ENCODE peak calls at places on chromosomes 6 and 20, in five cellular contexts. Z is sigmoid colon; U is stomach; Q is CD8-positive, alpha-beta T cell; A is cardiac muscle cell. O is an unnamed sample.

GRCh38 chr6:73388800-73389512 is 5.7 kb upstream of the DDX43 start:
- DNase-seq in Z (peak; percentile 67), A (peak; percentile 72), Q (peak; percentile 47), U (peak; percentile 58), O (peak; percentile 78)

GRCh38 chr6:129614464-129614863 is 95.5 kb downstream of the ARHGAP18 start:
- DNase-seq in Z (no peak), A (no peak), U (no peak), Q (no peak), O (no peak)

GRCh38 chr6:44967481-44967880 is 360.6 kb upstream of the RUNX2 start:
- DNase-seq in A (peak; percentile 38), U (no peak), Q (no peak), Z (no peak), O (no peak)

GRCh38 chr6:127812985-127813681 is 87.7 kb downstream of the THEMIS start:
- DNase-seq in U (no peak), Q (peak; percentile 42), Z (no peak), A (no peak), O (no peak)

GRCh38 chr6:144578385-144579350 is 293.5 kb downstream of the UTRN start:
- DNase-seq in A (peak; percentile 29), Q (no peak), Z (no peak), U (no peak), O (no peak)

GRCh38 chr20:43977252-43977651 is 62.6 kb downstream of the TOX2 start:
- DNase-seq in A (no peak), U (no peak), Z (no peak), Q (no peak), O (no peak)

GRCh38 chr20:40233401-40233800 is 455.6 kb downstream of the MAFB start:
- DNase-seq in A (no peak), Z (no peak), U (no peak), Q (no peak), O (no peak)

GRCh38 chr6:144151010-144151727 is 852 bp downstream of the STX11 start:
- DNase-seq in Z (no peak), U (no peak), A (no peak), Q (peak; percentile 62), O (no peak)

GRCh38 chr6:35691027-35691824 is 2.5 kb upstream of the FKBP5 start:
- DNase-seq in Z (peak; percentile 99), Q (no peak), A (peak; percentile 96), U (peak; percentile 89), O (peak; percentile 93)

DNA sequence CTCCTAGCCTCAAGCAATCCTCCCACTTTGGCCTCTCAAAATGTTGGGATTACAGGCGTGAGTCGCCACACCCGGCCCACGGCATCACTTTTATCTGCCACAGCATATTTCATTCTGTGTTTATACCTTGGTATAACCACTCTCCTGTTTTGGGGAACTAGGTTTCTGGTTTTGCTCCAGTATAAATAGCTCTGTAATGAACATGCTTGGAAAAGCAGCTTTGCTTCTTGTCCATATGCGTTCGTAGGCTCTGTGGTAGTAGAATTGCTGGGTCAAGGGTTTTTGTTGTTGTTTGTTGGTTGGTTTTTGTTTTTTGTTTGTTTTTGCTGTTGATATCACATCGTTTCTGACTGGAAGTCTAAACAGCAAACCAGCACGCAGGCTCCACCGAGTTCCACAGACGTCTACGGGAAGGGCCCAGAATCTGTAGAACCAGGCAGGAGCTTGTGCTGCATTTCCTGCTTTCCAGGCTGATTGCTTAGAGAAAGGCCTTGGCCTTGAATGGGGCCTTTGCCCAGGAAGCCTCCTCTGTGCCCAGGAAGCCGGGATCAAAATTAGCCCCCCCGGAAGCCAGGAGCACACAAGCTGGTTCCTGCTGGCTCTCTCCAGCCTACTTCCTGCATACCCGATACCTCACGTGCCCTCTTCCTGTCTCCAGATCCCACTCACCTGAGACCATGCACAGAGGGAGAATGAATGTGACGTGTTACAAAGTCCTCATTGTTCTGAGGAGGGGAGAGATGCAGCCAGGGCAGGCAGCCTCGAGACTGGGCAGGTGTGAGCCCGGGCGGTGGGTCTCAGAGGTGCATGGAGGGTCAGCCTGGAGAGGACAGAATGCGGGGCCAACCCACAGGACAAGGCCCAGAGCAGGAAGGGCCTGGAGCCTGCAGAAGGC is 34.7 kb downstream of the AAR2 start:
- DNase-seq in A (no peak), U (no peak), Z (peak; percentile 50), Q (no peak), O (no peak)
- H3K4me3 ChIP-seq in A (no peak overlapping the region), U (no peak overlapping the region), Z (no peak overlapping the region), Q (no peak overlapping the region), O (no peak overlapping the region)

DNA sequence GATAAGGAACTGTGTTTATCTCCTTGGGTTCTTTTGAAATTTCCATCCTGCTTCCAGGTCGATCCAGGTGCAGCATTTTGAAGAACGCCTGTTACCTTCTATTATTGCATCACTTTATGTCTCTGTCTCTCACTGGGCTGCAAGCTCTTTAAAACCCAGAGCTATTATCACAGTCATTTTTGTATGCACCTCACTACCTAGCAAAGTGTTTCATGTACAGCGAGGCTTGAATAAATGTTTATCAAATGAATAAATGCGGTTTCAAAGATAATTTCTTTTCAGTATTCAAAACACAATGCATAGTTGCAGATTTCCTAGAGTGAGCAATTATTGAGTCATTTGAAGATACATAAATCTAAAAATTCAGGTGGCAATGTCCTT is 34.2 kb downstream of the GFOD1 start:
- DNase-seq in U (no peak), Z (no peak), Q (no peak), A (no peak), O (no peak)
- H3K27ac ChIP-seq in U (peak overlapping the region; percentile 79), Z (peak overlapping the region; percentile 83), Q (no peak overlapping the region), A (no peak overlapping the region), O (no peak overlapping the region)

GRCh38 chr6:20955751-20956150 is 421.5 kb downstream of the CDKAL1 start:
- DNase-seq in A (no peak), U (no peak), Q (no peak), Z (no peak), O (no peak)

GRCh38 chr6:20952605-20953004 is 418.3 kb downstream of the CDKAL1 start:
- DNase-seq in U (no peak), A (peak; percentile 49), Q (no peak), Z (no peak), O (no peak)

GRCh38 chr6:20954325-20954724 is 420.1 kb downstream of the CDKAL1 start:
- DNase-seq in Z (no peak), A (no peak), Q (no peak), U (no peak), O (no peak)

GRCh38 chr6:20948531-20948930 is 414.3 kb downstream of the CDKAL1 start:
- DNase-seq in Z (no peak), A (no peak), Q (no peak), U (no peak), O (no peak)

DNA sequence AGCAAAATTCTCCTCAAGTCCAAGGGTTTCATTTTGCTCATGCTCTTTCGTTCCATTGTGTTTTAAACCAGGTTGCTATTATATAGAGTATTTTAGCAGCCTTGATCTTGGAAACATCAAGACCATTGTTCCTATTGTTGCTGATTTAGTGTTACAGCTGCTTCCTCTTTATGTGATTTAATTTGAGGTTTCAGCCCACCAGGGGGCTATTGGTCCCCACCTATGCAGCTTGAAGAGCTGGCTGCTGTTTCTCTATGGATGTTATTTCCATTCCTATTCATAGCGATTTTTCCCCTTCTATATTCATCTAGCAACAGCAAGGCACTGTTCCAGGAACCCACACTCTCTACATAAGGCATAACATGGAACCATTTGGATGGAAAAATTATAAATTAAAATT is 418.8 kb downstream of the CDKAL1 start:
- DNase-seq in Z (no peak), Q (no peak), U (no peak), A (no peak), O (no peak)
- TF ChIP-seq CTCF in Z (no peak), Q (no peak), U (no peak), A (no peak), O (no peak)

GRCh38 chr20:62365814-62366369 is 1.2 kb downstream of the LAMA5 start:
- DNase-seq in Z (peak; percentile 80), A (no peak), U (no peak), Q (no peak), O (no peak)
- H3K4me3 ChIP-seq in Z (peak overlapping the region; percentile 94), A (peak overlapping the region; percentile 87), U (peak overlapping the region; percentile 70), Q (no peak overlapping the region), O (peak overlapping the region; percentile 85)

GRCh38 chr20:62643521-62644043 is 1.3 kb downstream of the SLCO4A1 start:
- DNase-seq in U (peak; percentile 55), A (no peak), Q (no peak), Z (no peak), O (no peak)
- H3K27ac ChIP-seq in U (peak overlapping the region; percentile 82), A (no peak overlapping the region), Q (no peak overlapping the region), Z (no peak overlapping the region), O (no peak overlapping the region)

GRCh38 chr20:22815206-22815551 is 219.9 kb upstream of the SSTR4 start:
- DNase-seq in Z (no peak), Q (no peak), A (no peak), U (no peak), O (no peak)

GRCh38 chr20:22814475-22815205 is 220.5 kb upstream of the SSTR4 start:
- DNase-seq in A (no peak), U (no peak), Q (no peak), Z (no peak), O (no peak)

GRCh38 chr20:22819134-22819533 is 216.0 kb upstream of the SSTR4 start:
- DNase-seq in Z (no peak), Q (no peak), U (no peak), A (no peak), O (no peak)

GRCh38 chr20:22816016-22816415 is 219.1 kb upstream of the SSTR4 start:
- DNase-seq in U (no peak), Z (no peak), A (no peak), Q (no peak), O (no peak)

DNA sequence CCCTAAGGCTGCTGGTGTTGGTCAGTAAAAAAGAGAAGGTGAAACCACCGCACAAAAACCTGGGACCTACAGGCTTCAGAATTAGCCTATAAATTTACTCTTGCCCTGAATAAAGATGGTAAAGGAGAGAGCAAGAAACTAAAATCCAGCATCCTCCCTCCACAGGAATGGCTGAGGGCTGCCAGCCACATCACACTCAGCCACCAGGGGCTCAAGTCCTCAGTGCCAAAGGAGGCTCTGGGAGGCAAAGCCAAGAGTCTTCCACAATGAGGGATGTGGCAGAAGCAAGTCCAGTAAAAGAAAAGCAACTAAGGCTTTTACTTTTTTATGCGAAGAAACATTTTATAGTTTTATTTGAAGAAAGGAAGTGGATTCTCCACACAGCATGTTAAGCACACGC is 219.5 kb upstream of the SSTR4 start:
- DNase-seq in Q (no peak), U (no peak), Z (no peak), A (no peak), O (no peak)
- TF ChIP-seq CTCF in Q (no peak), U (no peak), Z (no peak), A (peak; percentile 44), O (no peak)

GRCh38 chr6:6714498-6715360 is 126.2 kb downstream of the LY86 start:
- DNase-seq in Z (peak; percentile 54), U (no peak), Q (no peak), A (no peak), O (no peak)

GRCh38 chr6:6712979-6713514 is 124.5 kb downstream of the LY86 start:
- DNase-seq in Z (no peak), U (no peak), Q (no peak), A (no peak), O (no peak)

GRCh38 chr6:6711832-6712231 is 123.3 kb downstream of the LY86 start:
- DNase-seq in A (no peak), U (no peak), Q (no peak), Z (no peak), O (no peak)

GRCh38 chr6:6713660-6714446 is 125.3 kb downstream of the LY86 start:
- DNase-seq in A (peak; percentile 40), Q (no peak), Z (peak; percentile 84), U (no peak), O (no peak)

GRCh38 chr6:6712258-6712978 is 123.9 kb downstream of the LY86 start:
- DNase-seq in Z (no peak), Q (no peak), U (peak; percentile 72), A (peak; percentile 85), O (no peak)
- H3K4me3 ChIP-seq in Z (no peak overlapping the region), Q (peak overlapping the region; percentile 36), U (no peak overlapping the region), A (no peak overlapping the region), O (peak overlapping the region; percentile 44)

O was measured in coronary artery.